ENCODE peak calls at places on chromosome 15, in eight cellular contexts. S, T, G, W, U, O, H and V are unnamed samples.

GRCh38 chr15:61171190-61171589 is 57.9 kb downstream of the RORA start:
- DNase-seq in S (no peak), T (no peak), G (no peak), W (no peak), U (peak), O (no peak), H (no peak), V (no peak)

GRCh38 chr15:88661041-88661765 is 22.4 kb downstream of the ISG20 start:
- DNase-seq in S (no peak), T (no peak), G (no peak), W (no peak), U (no peak), O (no peak), H (no peak), V (no peak)

GRCh38 chr15:70556376-70556775 is 207.0 kb downstream of the UACA start:
- DNase-seq in S (no peak), T (no peak), G (no peak), W (no peak), U (no peak), O (no peak), H (no peak), V (peak)

GRCh38 chr15:89404023-89404422 is 69.4 kb upstream of the POLG start:
- DNase-seq in S (no peak), T (no peak), G (no peak), W (no peak), U (no peak), O (no peak), H (no peak), V (no peak)

GRCh38 chr15:42070276-42070965 is 23.9 kb downstream of the PLA2G4D start:
- DNase-seq in S (no peak), T (no peak), G (no peak), W (no peak), U (no peak), O (no peak), H (no peak), V (peak)

GRCh38 chr15:70126382-70126781 is 28.7 kb upstream of the TLE3 start:
- DNase-seq in S (no peak), T (no peak), G (no peak), W (no peak), U (no peak), O (no peak), H (no peak), V (no peak)

GRCh38 chr15:30649952-30650929 is 24.3 kb downstream of the ARHGAP11B start:
- DNase-seq in S (no peak), T (peak), G (no peak), W (no peak), U (no peak), O (no peak), H (peak), V (no peak)

GRCh38 chr15:101012326-101013040 is 93.3 kb downstream of the LRRK1 start:
- DNase-seq in S (no peak), T (no peak), G (no peak), W (no peak), U (no peak), O (no peak), H (no peak), V (no peak)

GRCh38 chr15:39393575-39394335 is 187.1 kb upstream of the THBS1 start:
- DNase-seq in S (no peak), T (no peak), G (no peak), W (no peak), U (no peak), O (no peak), H (no peak), V (no peak)

GRCh38 chr15:52960283-52960682 is 170.1 kb upstream of the ONECUT1 start:
- DNase-seq in S (no peak), T (no peak), G (no peak), W (no peak), U (no peak), O (no peak), H (no peak), V (no peak)

GRCh38 chr15:58229297-58229768 is 91.2 kb downstream of the AQP9 start:
- DNase-seq in S (no peak), T (peak), G (no peak), W (no peak), U (peak), O (no peak), H (no peak), V (no peak)

GRCh38 chr15:94671845-94672524 is 440.6 kb downstream of the MCTP2 start:
- DNase-seq in S (no peak), T (no peak), G (no peak), W (no peak), U (peak), O (no peak), H (no peak), V (no peak)

GRCh38 chr15:77057072-77057471 is 13.8 kb downstream of the TSPAN3 start:
- DNase-seq in S (no peak), T (no peak), G (no peak), W (no peak), U (no peak), O (no peak), H (no peak), V (no peak)

GRCh38 chr15:49460411-49460941 is 37.4 kb downstream of the FGF7 start:
- DNase-seq in S (no peak), T (no peak), G (no peak), W (no peak), U (no peak), O (no peak), H (no peak), V (no peak)

GRCh38 chr15:22855791-22856190 is 17.3 kb downstream of the NIPA2 start:
- DNase-seq in S (no peak), T (no peak), G (no peak), W (no peak), U (no peak), O (no peak), H (no peak), V (no peak)

GRCh38 chr15:80606571-80606970 is 88.5 kb upstream of the ABHD17C start:
- DNase-seq in S (no peak), T (no peak), G (no peak), W (no peak), U (no peak), O (no peak), H (no peak), V (no peak)

GRCh38 chr15:92391640-92392039 is 2.0 kb upstream of the ST8SIA2 start:
- DNase-seq in S (no peak), T (no peak), G (no peak), W (no peak), U (peak), O (no peak), H (peak), V (no peak)

GRCh38 chr15:38090648-38091047 is 156.2 kb downstream of the TMCO5A start:
- DNase-seq in S (no peak), T (no peak), G (no peak), W (no peak), U (no peak), O (no peak), H (no peak), V (no peak)

GRCh38 chr15:78943692-78944091 is 1.2 kb downstream of the CTSH start:
- DNase-seq in S (no peak), T (no peak), G (no peak), W (no peak), U (peak), O (no peak), H (no peak), V (no peak)

GRCh38 chr15:80787238-80787805 is 8.2 kb downstream of the CEMIP start:
- DNase-seq in S (no peak), T (no peak), G (no peak), W (no peak), U (peak), O (no peak), H (no peak), V (no peak)

GRCh38 chr15:78065284-78065872 is 12.1 kb downstream of the TBC1D2B start:
- DNase-seq in S (peak), T (peak), G (peak), W (no peak), U (no peak), O (peak), H (no peak), V (peak)

GRCh38 chr15:62495670-62496328 is 330.7 kb upstream of the C2CD4B start:
- DNase-seq in S (peak), T (peak), G (no peak), W (no peak), U (no peak), O (peak), H (no peak), V (peak)

GRCh38 chr15:50145451-50145872 is 26.4 kb upstream of the ATP8B4 start:
- DNase-seq in S (no peak), T (peak), G (no peak), W (no peak), U (peak), O (no peak), H (no peak), V (no peak)

GRCh38 chr15:29106551-29107290 is 162.9 kb downstream of the NSMCE3 start:
- DNase-seq in S (no peak), T (no peak), G (peak), W (no peak), U (no peak), O (no peak), H (no peak), V (no peak)

GRCh38 chr15:44501768-44502366 is 35.1 kb upstream of the EIF3J start:
- DNase-seq in S (no peak), T (peak), G (no peak), W (no peak), U (peak), O (peak), H (peak), V (no peak)

GRCh38 chr15:49094923-49095322 is 48.7 kb upstream of the SECISBP2L start:
- DNase-seq in S (no peak), T (no peak), G (no peak), W (no peak), U (no peak), O (no peak), H (no peak), V (no peak)

DNA sequence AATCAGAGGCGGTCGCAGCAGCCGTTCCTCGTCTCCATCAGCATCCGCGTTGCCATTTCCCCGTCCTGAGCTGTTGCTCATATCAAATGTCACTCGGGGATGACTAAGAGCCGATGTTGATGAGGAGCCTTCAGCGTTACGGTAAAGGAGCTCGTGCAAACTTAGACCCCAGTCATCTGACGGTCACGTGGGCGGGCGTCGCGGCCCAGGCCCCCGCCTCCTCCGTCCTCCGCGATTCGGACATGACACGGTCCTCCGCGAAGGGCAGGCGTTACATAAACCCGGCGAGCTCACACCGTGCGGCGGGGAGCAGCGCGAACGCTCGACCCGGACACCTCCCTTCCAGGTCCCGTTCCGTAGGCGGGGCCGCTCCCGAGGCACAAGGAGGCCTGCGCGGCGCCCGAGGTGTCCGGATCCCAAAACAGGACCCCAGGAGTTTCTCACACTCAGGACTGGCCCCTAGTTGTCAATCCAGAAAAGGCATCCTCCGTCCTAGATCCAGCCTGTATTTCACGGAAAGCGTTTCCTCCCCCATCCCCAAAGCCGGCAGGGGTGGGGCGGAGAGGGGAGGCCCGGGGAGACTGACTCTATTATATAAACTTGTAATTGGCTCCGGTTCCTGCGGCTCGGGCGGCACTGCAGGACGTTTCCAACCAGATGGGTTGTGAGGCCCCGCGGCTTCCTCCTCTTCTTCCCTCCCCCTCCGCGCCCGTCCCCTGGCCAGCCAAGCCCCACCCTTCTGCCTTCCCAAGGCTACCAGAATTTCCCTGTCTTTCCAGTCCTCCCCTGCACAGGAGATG is 100.0 kb upstream of the IGF1R start:
- DNase-seq in S (peak), T (peak), G (peak), W (peak), U (peak), O (no peak), H (no peak), V (peak)
- TF ChIP-seq CTCF in S (peak), T (peak), G (no peak), W (no peak), U (peak), O (peak), H (no peak), V (no peak)

GRCh38 chr15:74365619-74366445 is 1.6 kb downstream of the CYP11A1 start:
- DNase-seq in S (peak), T (peak), G (peak), W (no peak), U (peak), O (no peak), H (peak), V (no peak)
- TF ChIP-seq CTCF in S (no peak), T (no peak), G (no peak), W (no peak), U (no peak), O (no peak), H (no peak), V (no peak)

GRCh38 chr15:26037369-26037768 is 174.2 kb upstream of the ATP10A start:
- DNase-seq in S (no peak), T (no peak), G (no peak), W (no peak), U (no peak), O (no peak), H (no peak), V (no peak)
- TF ChIP-seq CTCF in S (no peak), T (no peak), G (no peak), W (no peak), U (no peak), O (peak), H (no peak), V (no peak)

GRCh38 chr15:59751552-59752413 is 62.7 kb upstream of the BNIP2 start:
- DNase-seq in S (no peak), T (no peak), G (no peak), W (no peak), U (peak), O (no peak), H (no peak), V (no peak)
- TF ChIP-seq CTCF in S (peak), T (no peak), G (peak), W (no peak), U (peak), O (no peak), H (no peak), V (peak)